ENCODE peak calls at places on chromosomes 11 and 22, in five cellular contexts. Y, Z, G, T and J are unnamed samples.

GRCh38 chr22:42856179-42856864 is 751 bp downstream of the ARFGAP3 start:
- DNase-seq in Y (no peak), Z (peak; percentile 88), G (no peak), T (peak; percentile 53), J (peak; percentile 70)

GRCh38 chr11:118091690-118092089 is 4.9 kb upstream of the SMIM35 start:
- DNase-seq in Y (no peak), Z (no peak), G (no peak), T (no peak), J (no peak)

GRCh38 chr11:73239111-73239521 is 21.0 kb downstream of the P2RY2 start:
- DNase-seq in Y (no peak), Z (no peak), G (no peak), T (no peak), J (no peak)

GRCh38 chr11:1878134-1879031 is 13.3 kb downstream of the PRR33 start:
- DNase-seq in Y (no peak), Z (no peak), G (no peak), T (no peak), J (no peak)

GRCh38 chr11:74672956-74673895 is 58.0 kb downstream of the CHRDL2 start:
- DNase-seq in Y (no peak), Z (peak; percentile 91), G (no peak), T (no peak), J (peak; percentile 8)

GRCh38 chr22:19085233-19086043 is 36.8 kb downstream of the DGCR2 start:
- DNase-seq in Y (no peak), Z (peak; percentile 59), G (peak; percentile 62), T (no peak), J (no peak)

GRCh38 chr22:42805016-42805997 is 51.8 kb downstream of the ARFGAP3 start:
- DNase-seq in Y (no peak), Z (peak; percentile 92), G (no peak), T (no peak), J (no peak)

GRCh38 chr11:57072640-57073039 is 83.9 kb downstream of the OR5AK2 start:
- DNase-seq in Y (no peak), Z (no peak), G (no peak), T (no peak), J (no peak)

GRCh38 chr11:110029714-110030113 is 63.5 kb upstream of the ZC3H12C start:
- DNase-seq in Y (no peak), Z (peak; percentile 87), G (no peak), T (no peak), J (no peak)

GRCh38 chr11:100525635-100526034 is 161.5 kb upstream of the ARHGAP42 start:
- DNase-seq in Y (no peak), Z (peak; percentile 19), G (no peak), T (no peak), J (no peak)

GRCh38 chr11:110026823-110027626 is 66.2 kb upstream of the ZC3H12C start:
- DNase-seq in Y (no peak), Z (peak; percentile 5), G (no peak), T (no peak), J (no peak)

GRCh38 chr22:38180841-38181452 is 683 bp downstream of the PLA2G6 start:
- DNase-seq in Y (no peak), Z (peak; percentile 87), G (no peak), T (peak; percentile 20), J (peak; percentile 59)

GRCh38 chr11:83051760-83052671 is 19.7 kb downstream of the RAB30 start:
- DNase-seq in Y (no peak), Z (peak; percentile 93), G (no peak), T (no peak), J (no peak)

GRCh38 chr11:111305403-111305802 is 7.1 kb downstream of the POU2AF3 start:
- DNase-seq in Y (no peak), Z (no peak), G (no peak), T (no peak), J (no peak)

GRCh38 chr11:3139481-3140290 is 25.4 kb downstream of the OSBPL5 start:
- DNase-seq in Y (no peak), Z (no peak), G (no peak), T (no peak), J (no peak)

GRCh38 chr11:32034149-32034548 is 56.7 kb upstream of the RCN1 start:
- DNase-seq in Y (no peak), Z (peak; percentile 16), G (no peak), T (no peak), J (no peak)

GRCh38 chr11:123494195-123495050 is 64.4 kb downstream of the GRAMD1B start:
- DNase-seq in Y (no peak), Z (no peak), G (no peak), T (no peak), J (no peak)

GRCh38 chr11:78941226-78941851 is 366.7 kb upstream of the NARS2 start:
- DNase-seq in Y (no peak), Z (no peak), G (no peak), T (no peak), J (no peak)

GRCh38 chr11:46050652-46051051 is 70.6 kb downstream of the PHF21A start:
- DNase-seq in Y (no peak), Z (peak; percentile 11), G (no peak), T (no peak), J (no peak)

GRCh38 chr11:30326114-30326783 is 3.3 kb downstream of the ARL14EP start:
- DNase-seq in Y (no peak), Z (no peak), G (no peak), T (no peak), J (no peak)

GRCh38 chr22:49763696-49764095 is 64.0 kb downstream of the BRD1 start:
- DNase-seq in Y (no peak), Z (no peak), G (no peak), T (peak; percentile 2), J (peak; percentile 14)

GRCh38 chr22:19483481-19484244 is 3.9 kb downstream of the CDC45 start:
- DNase-seq in Y (no peak), Z (peak; percentile 24), G (no peak), T (no peak), J (no peak)

GRCh38 chr11:68009391-68010000 is 631 bp upstream of the ALDH3B1 start:
- DNase-seq in Y (no peak), Z (peak; percentile 27), G (no peak), T (no peak), J (peak; percentile 32)

GRCh38 chr22:35821654-35822053 is 104.0 kb downstream of the APOL5 start:
- DNase-seq in Y (no peak), Z (no peak), G (no peak), T (no peak), J (no peak)

GRCh38 chr22:39306456-39307361 is 12.7 kb downstream of the RPL3 start:
- DNase-seq in Y (no peak), Z (peak; percentile 69), G (no peak), T (peak; percentile 61), J (peak; percentile 65)

GRCh38 chr11:418343-419247 is 3.8 kb upstream of the SIGIRR start:
- DNase-seq in Y (no peak), Z (no peak), G (no peak), T (no peak), J (no peak)

GRCh38 chr11:93000511-93001476 is 31.3 kb downstream of the MTNR1B start:
- DNase-seq in Y (no peak), Z (peak; percentile 41), G (no peak), T (no peak), J (no peak)